ENCODE peak calls at places on chromosomes 6 and 20, in four cellular contexts. Q, T, G and V are unnamed samples.

GRCh38 chr6:11538049-11538798 is 675 bp downstream of the TMEM170B start:
- DNase-seq in T (peak; percentile 61), Q (peak; percentile 72), G (no peak), V (peak; percentile 76)

GRCh38 chr20:9945406-9945805 is 89.4 kb upstream of the ANKEF1 start:
- DNase-seq in Q (no peak), G (no peak), T (no peak), V (no peak)

GRCh38 chr20:50577175-50578018 is 67.2 kb downstream of the PTPN1 start:
- DNase-seq in T (peak; percentile 91), Q (peak; percentile 64), G (no peak), V (no peak)

GRCh38 chr20:11267131-11267761 is 593.4 kb upstream of the JAG1 start:
- DNase-seq in G (no peak), T (peak; percentile 70), Q (peak; percentile 74), V (peak; percentile 76)

GRCh38 chr6:63923139-63923739 is 287.6 kb downstream of the PHF3 start:
- DNase-seq in Q (no peak), T (no peak), G (no peak), V (no peak)

GRCh38 chr6:24807584-24807983 is 8.9 kb upstream of the ARMH2 start:
- DNase-seq in T (no peak), G (no peak), Q (no peak), V (no peak)

GRCh38 chr6:72621243-72622093 is at the start of gene KCNQ5:
- DNase-seq in G (no peak), T (no peak), Q (no peak), V (peak; percentile 75)

GRCh38 chr20:23437126-23437894 is 2.2 kb upstream of the CSTL1 start:
- DNase-seq in Q (no peak), G (no peak), T (peak; percentile 27), V (no peak)

GRCh38 chr6:75735491-75736186 is 13.4 kb upstream of the MYO6 start:
- DNase-seq in T (no peak), G (no peak), Q (no peak), V (no peak)

GRCh38 chr6:135540207-135540877 is 42.8 kb upstream of the AHI1 start:
- DNase-seq in G (no peak), T (no peak), Q (no peak), V (no peak)

GRCh38 chr6:133062702-133063319 is 178.3 kb upstream of the EYA4 start:
- DNase-seq in G (no peak), Q (no peak), T (no peak), V (no peak)

GRCh38 chr6:133067960-133068359 is 173.2 kb upstream of the EYA4 start:
- DNase-seq in Q (no peak), T (no peak), G (no peak), V (no peak)

GRCh38 chr6:133057352-133057751 is 183.8 kb upstream of the EYA4 start:
- DNase-seq in Q (no peak), G (no peak), T (no peak), V (no peak)

DNA sequence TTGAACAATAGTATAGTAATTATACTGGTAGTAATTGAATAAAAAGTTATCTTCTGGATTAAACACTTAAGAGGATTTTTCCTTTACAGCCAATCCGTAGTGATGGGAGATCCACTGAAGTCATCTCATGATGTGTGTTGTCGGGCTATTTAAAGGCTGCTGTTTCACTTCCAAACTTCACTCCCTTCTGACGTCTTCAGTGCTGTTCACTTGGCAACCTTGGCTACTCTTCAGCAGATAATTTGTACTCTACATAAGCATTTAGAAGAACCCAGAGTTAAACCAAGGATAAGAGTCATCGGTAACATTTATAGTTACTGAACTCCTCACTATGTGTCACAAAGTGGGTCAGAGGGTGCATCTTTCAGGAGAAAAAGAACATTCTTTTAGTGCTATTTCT is 179.1 kb upstream of the EYA4 start:
- DNase-seq in T (no peak), Q (no peak), G (no peak), V (no peak)
- H3K27ac ChIP-seq in T (no peak overlapping the region), Q (no peak overlapping the region), G (no peak overlapping the region), V (no peak overlapping the region)

GRCh38 chr6:5325173-5325572 is 63.9 kb downstream of the FARS2 start:
- DNase-seq in G (no peak), T (no peak), Q (no peak), V (no peak)
- TF ChIP-seq CTCF in G (no peak), T (no peak), Q (no peak), V (no peak)

GRCh38 chr20:47379433-47380150 is 23.1 kb upstream of the ZMYND8 start:
- DNase-seq in T (no peak), G (no peak), Q (no peak), V (no peak)
- H3K4me3 ChIP-seq in T (no peak overlapping the region), G (no peak overlapping the region), Q (no peak overlapping the region), V (no peak overlapping the region)

GRCh38 chr6:17032595-17033591 is 69.0 kb upstream of the STMND1 start:
- DNase-seq in T (peak; percentile 89), Q (peak; percentile 90), G (no peak), V (peak; percentile 79)
- H3K27ac ChIP-seq in T (peak overlapping the region; percentile 60), Q (peak overlapping the region; percentile 76), G (no peak overlapping the region), V (peak overlapping the region; percentile 69)

GRCh38 chr6:107613980-107614379 is 124.1 kb downstream of the SOBP start:
- DNase-seq in T (peak; percentile 43), Q (no peak), G (no peak), V (no peak)

GRCh38 chr6:107614828-107615227 is 124.9 kb downstream of the SOBP start:
- DNase-seq in Q (no peak), T (no peak), G (no peak), V (no peak)

GRCh38 chr6:107607109-107607508 is 117.2 kb downstream of the SOBP start:
- DNase-seq in G (no peak), T (no peak), Q (no peak), V (no peak)

GRCh38 chr6:107612762-107613415 is 123.0 kb downstream of the SOBP start:
- DNase-seq in T (no peak), G (no peak), Q (no peak), V (no peak)

GRCh38 chr6:107611060-107611824 is 121.3 kb downstream of the SOBP start:
- DNase-seq in G (no peak), Q (no peak), T (no peak), V (no peak)
- TF ChIP-seq CTCF in G (no peak), Q (no peak), T (no peak), V (no peak)

DNA sequence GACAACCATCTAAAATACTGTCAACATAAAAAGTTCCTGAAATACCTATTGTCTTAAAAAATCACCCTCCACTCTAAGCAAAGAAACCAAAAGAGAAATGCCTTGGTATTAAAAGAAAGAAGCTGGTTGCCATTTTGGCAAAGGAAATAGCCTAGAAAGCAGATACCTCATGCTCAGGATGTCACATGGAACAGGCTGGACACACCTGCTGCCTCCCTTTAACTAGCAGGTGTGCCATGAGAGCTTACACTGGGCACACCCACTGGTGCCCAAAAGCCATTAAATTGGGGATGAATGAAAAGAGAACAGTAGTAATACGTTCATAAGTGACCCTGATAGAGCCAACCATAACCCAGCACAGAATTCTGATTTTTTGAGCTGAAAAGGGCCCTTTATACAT is 1.5 kb downstream of the SLC23A2 start:
- DNase-seq in Q (no peak), G (no peak), T (no peak), V (no peak)
- H3K4me3 ChIP-seq in Q (peak overlapping the region; percentile 85), G (peak overlapping the region; percentile 72), T (peak overlapping the region; percentile 95), V (peak overlapping the region; percentile 98)

GRCh38 chr20:343107-343506 is 3.8 kb upstream of the NRSN2 start:
- DNase-seq in Q (no peak), T (no peak), G (no peak), V (no peak)

GRCh38 chr20:347640-348484 is 951 bp downstream of the NRSN2 start:
- DNase-seq in T (peak; percentile 97), G (peak; percentile 21), Q (peak; percentile 95), V (peak; percentile 94)

GRCh38 chr20:346640-347316 is at the start of gene NRSN2:
- DNase-seq in T (peak; percentile 83), G (no peak), Q (peak; percentile 81), V (no peak)

GRCh38 chr20:347317-347639 is 367 bp downstream of the NRSN2 start:
- DNase-seq in T (no peak), Q (no peak), G (no peak), V (no peak)

DNA sequence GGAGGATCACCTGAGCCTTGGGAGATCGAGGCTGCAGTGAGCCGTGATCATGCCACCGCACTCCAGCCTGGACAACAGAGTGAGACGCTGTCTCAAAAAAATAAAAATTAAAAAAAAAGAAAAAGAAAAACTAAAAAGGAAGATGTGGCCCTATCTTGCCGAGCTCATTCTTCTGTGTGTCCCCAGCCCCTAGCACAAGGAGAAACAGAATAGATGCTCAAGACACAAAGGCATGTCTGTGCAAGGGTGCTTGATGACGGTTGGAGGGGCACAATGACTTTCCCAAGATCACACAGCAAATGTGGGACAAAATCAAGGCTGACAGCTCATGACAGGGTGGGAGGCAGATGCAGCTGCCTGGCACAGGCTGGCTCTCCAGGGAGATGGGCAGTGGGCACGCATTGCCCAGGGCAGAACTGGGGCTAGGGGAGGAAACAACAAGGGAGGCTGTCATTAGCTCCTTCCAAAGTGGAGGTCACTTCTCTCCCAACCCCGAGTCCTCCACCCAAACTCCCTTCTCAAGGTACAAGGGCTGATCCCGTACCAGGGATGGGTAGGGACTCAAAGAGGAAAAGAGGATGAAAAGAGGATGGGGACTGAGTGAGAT is 775 bp upstream of the NRSN2 start:
- DNase-seq in G (no peak), Q (no peak), T (no peak), V (no peak)
- H3K27ac ChIP-seq in G (no peak overlapping the region), Q (peak overlapping the region; percentile 95), T (peak overlapping the region; percentile 92), V (peak overlapping the region; percentile 74)

GRCh38 chr6:166951670-166952060 is 4.7 kb downstream of the RNASET2 start:
- DNase-seq in Q (no peak), T (no peak), G (no peak), V (no peak)
- TF ChIP-seq CTCF in Q (no peak), T (no peak), G (no peak), V (no peak)

GRCh38 chr6:29510746-29511300 is 23.1 kb upstream of the MAS1L start:
- DNase-seq in T (no peak), G (no peak), Q (no peak), V (no peak)
- H3K4me3 ChIP-seq in T (no peak overlapping the region), G (no peak overlapping the region), Q (no peak overlapping the region), V (no peak overlapping the region)

GRCh38 chr6:139147628-139148027 is 12.7 kb downstream of the HECA start:
- DNase-seq in T (peak; percentile 3), G (no peak), Q (no peak), V (no peak)
- H3K27ac ChIP-seq in T (no peak overlapping the region), G (no peak overlapping the region), Q (no peak overlapping the region), V (no peak overlapping the region)